ENCODE peak calls at places on chromosomes 16 and 17, in ten cellular contexts. N is transverse colon, V is A549, C is GM10248, M is brain microvascular endothelial cell, W is epithelial cell of esophagus, Y is WERI-Rb-1, B is tibial artery, Q is lower lobe of right lung, X is lower leg skin. P is an unnamed sample.

GRCh38 chr17:77424585-77425344 is 284.0 kb downstream of the SEC14L1 start:
- DNase-seq in C (no peak), Y (no peak), N (peak), B (peak), V (peak), W (no peak), Q (peak), M (peak), X (peak), P (no peak)

GRCh38 chr17:1030684-1031557 is 34.0 kb downstream of the TIMM22 start:
- DNase-seq in B (peak), N (no peak), X (peak), V (no peak), Y (no peak), W (no peak), M (no peak), Q (no peak), C (no peak), P (no peak)

GRCh38 chr16:83363521-83363920 is 444.3 kb upstream of the HSBP1 start:
- DNase-seq in M (no peak), C (no peak), Y (no peak), X (no peak), V (no peak), W (peak), N (no peak), B (no peak), Q (no peak), P (no peak)

GRCh38 chr17:4340914-4341615 is 25.4 kb downstream of the UBE2G1 start:
- DNase-seq in C (peak), Q (no peak), M (no peak), N (no peak), B (no peak), Y (no peak), X (no peak), W (peak), V (no peak), P (no peak)

GRCh38 chr16:12157510-12158093 is 181.1 kb downstream of the SNX29 start:
- DNase-seq in Y (no peak), V (no peak), W (no peak), M (peak), C (no peak), N (no peak), X (no peak), B (no peak), Q (no peak), P (no peak)

GRCh38 chr17:76696763-76697701 is 13.7 kb downstream of the MXRA7 start:
- DNase-seq in Y (no peak), C (peak), V (no peak), Q (no peak), W (no peak), N (no peak), B (no peak), X (no peak), M (peak), P (no peak)

GRCh38 chr16:89024546-89024945 is 47.5 kb upstream of the CBFA2T3 start:
- DNase-seq in Q (no peak), B (no peak), W (no peak), V (no peak), X (no peak), Y (no peak), N (no peak), C (no peak), M (no peak), P (no peak)

GRCh38 chr16:4737545-4737944 is 3.2 kb downstream of the DNAAF8 start:
- DNase-seq in X (no peak), M (no peak), C (no peak), Q (no peak), B (no peak), W (peak), V (no peak), N (no peak), Y (no peak), P (no peak)

GRCh38 chr17:5587431-5588032 is 3.2 kb upstream of the NLRP1 start:
- DNase-seq in N (peak), W (peak), M (peak), X (no peak), V (peak), Y (peak), Q (no peak), B (no peak), C (peak), P (no peak)

GRCh38 chr16:50156590-50156989 is 3.5 kb downstream of the TENT4B start:
- DNase-seq in V (no peak), B (no peak), X (no peak), N (no peak), Y (no peak), M (no peak), Q (no peak), C (no peak), W (no peak), P (no peak)

GRCh38 chr16:85912271-85912974 is 13.5 kb downstream of the IRF8 start:
- DNase-seq in W (no peak), M (peak), Y (no peak), C (no peak), Q (no peak), X (no peak), B (peak), N (peak), V (no peak), P (no peak)

GRCh38 chr17:67171560-67171959 is 73.4 kb downstream of the HELZ start:
- DNase-seq in C (peak), N (no peak), M (no peak), Y (no peak), V (no peak), Q (no peak), B (no peak), X (no peak), W (no peak), P (no peak)

GRCh38 chr16:1899641-1900451 is 18.4 kb downstream of the HS3ST6 start:
- DNase-seq in M (no peak), X (no peak), C (no peak), Q (no peak), N (peak), W (peak), Y (no peak), V (no peak), B (no peak), P (no peak)

GRCh38 chr16:67657751-67658518 is 2.1 kb downstream of the ACD start:
- DNase-seq in Q (no peak), W (no peak), V (no peak), Y (no peak), C (no peak), M (no peak), X (no peak), N (no peak), B (no peak), P (no peak)

GRCh38 chr17:82655038-82655479 is 6.8 kb upstream of the WDR45B start:
- DNase-seq in X (no peak), N (peak), Q (peak), W (peak), V (peak), B (no peak), Y (no peak), C (no peak), M (peak), P (no peak)

GRCh38 chr17:40121886-40122465 is at the start of gene MSL1:
- DNase-seq in Y (peak), C (peak), V (peak), Q (peak), M (peak), B (peak), X (peak), N (peak), W (peak), P (peak)

GRCh38 chr16:23524001-23524400 is 13.7 kb upstream of the GGA2 start:
- DNase-seq in Q (no peak), M (no peak), Y (no peak), B (no peak), W (no peak), V (no peak), C (no peak), X (no peak), N (no peak), P (no peak)

GRCh38 chr17:19753049-19753444 is 4.9 kb upstream of the ALDH3A1 start:
- DNase-seq in Q (peak), W (peak), M (peak), N (peak), X (peak), Y (no peak), V (peak), B (peak), C (no peak), P (no peak)

GRCh38 chr17:70187383-70187782 is 18.1 kb downstream of the KCNJ2 start:
- DNase-seq in W (peak), N (no peak), Y (no peak), M (peak), C (no peak), Q (no peak), V (no peak), X (no peak), B (no peak), P (no peak)

GRCh38 chr16:82044585-82044911 is 9.5 kb downstream of the HSD17B2 start:
- DNase-seq in X (no peak), Q (no peak), N (no peak), W (no peak), Y (no peak), V (no peak), B (no peak), C (no peak), M (no peak), P (no peak)

GRCh38 chr16:70740919-70741778 is 55.3 kb upstream of the MTSS2 start:
- DNase-seq in Q (no peak), M (peak), B (no peak), X (peak), Y (no peak), V (no peak), C (no peak), N (no peak), W (no peak), P (no peak)

GRCh38 chr16:1458336-1458976 is 14.1 kb upstream of the CCDC154 start:
- DNase-seq in Y (no peak), X (no peak), M (no peak), Q (no peak), C (peak), V (no peak), W (no peak), B (no peak), N (no peak), P (no peak)

GRCh38 chr16:2333772-2334379 is 6.7 kb downstream of the ABCA3 start:
- DNase-seq in Q (no peak), Y (no peak), N (no peak), W (no peak), M (no peak), X (peak), V (peak), B (no peak), C (no peak), P (no peak)

GRCh38 chr16:56793504-56793903 is 63.6 kb downstream of the NUP93 start:
- DNase-seq in Y (no peak), V (peak), N (no peak), Q (no peak), C (no peak), B (no peak), W (peak), M (peak), X (no peak), P (no peak)
- TF ChIP-seq CTCF in Y (peak), V (peak), N (no peak), Q (peak), C (peak), B (no peak), W (peak), M (peak), X (no peak), P (no peak)

GRCh38 chr17:58587713-58588117 is 73.3 kb upstream of the MTMR4 start:
- DNase-seq in N (peak), Q (peak), B (peak), C (peak), Y (peak), M (peak), V (peak), X (peak), W (peak), P (peak)

GRCh38 chr17:58593121-58593520 is 78.7 kb upstream of the MTMR4 start:
- DNase-seq in X (no peak), V (no peak), Q (no peak), B (no peak), W (no peak), C (no peak), N (no peak), M (no peak), Y (no peak), P (no peak)

GRCh38 chr17:58595194-58595792 is 80.9 kb upstream of the MTMR4 start:
- DNase-seq in Y (peak), X (no peak), V (peak), Q (no peak), C (no peak), W (peak), M (no peak), B (no peak), N (no peak), P (no peak)

GRCh38 chr17:58590377-58590776 is 75.9 kb upstream of the MTMR4 start:
- DNase-seq in X (peak), W (no peak), C (no peak), N (no peak), B (no peak), M (no peak), Y (no peak), V (no peak), Q (no peak), P (no peak)

GRCh38 chr17:58591455-58591854 is 77.0 kb upstream of the MTMR4 start:
- DNase-seq in Q (no peak), X (no peak), M (no peak), Y (no peak), W (no peak), B (no peak), V (no peak), N (no peak), C (no peak), P (no peak)
- TF ChIP-seq CTCF in Q (no peak), X (no peak), M (no peak), Y (no peak), W (no peak), B (no peak), V (no peak), N (no peak), C (no peak), P (no peak)

GRCh38 chr16:78045865-78046581 is 23.7 kb downstream of the CLEC3A start:
- DNase-seq in C (peak), M (peak), N (peak), X (no peak), V (peak), Q (peak), B (peak), W (peak), Y (no peak), P (peak)
- TF ChIP-seq CTCF in C (no peak), M (no peak), N (no peak), X (no peak), V (no peak), Q (no peak), B (no peak), W (no peak), Y (no peak), P (no peak)

GRCh38 chr17:15944720-15945492 is at the start of gene ADORA2B:
- DNase-seq in Y (peak), N (peak), C (peak), W (peak), B (peak), Q (peak), V (peak), X (peak), M (peak), P (peak)
- TF ChIP-seq CTCF in Y (peak), N (peak), C (peak), W (peak), B (peak), Q (peak), V (peak), X (no peak), M (peak), P (peak)

DNA sequence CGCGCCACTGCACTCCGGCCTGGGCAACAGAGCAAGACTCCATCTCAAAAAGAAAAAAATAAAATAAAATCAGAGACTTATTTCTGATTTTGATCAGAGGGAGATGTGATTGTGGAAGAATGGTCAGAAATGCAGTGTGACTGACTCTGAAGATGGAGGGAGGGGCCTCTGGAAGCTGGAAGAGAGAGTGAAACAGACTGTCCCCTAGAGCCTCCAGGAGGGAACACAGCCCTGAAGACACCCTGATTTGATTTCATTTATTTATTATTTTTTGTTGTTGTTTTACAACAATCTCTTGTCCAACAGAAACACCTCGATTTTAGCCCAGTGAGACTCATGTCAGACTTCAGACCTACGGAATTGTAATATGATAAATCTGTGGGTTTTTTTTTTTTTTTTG is 26.1 kb downstream of the BCL7C start:
- DNase-seq in B (no peak), N (no peak), X (no peak), V (peak), M (no peak), Y (peak), Q (no peak), W (peak), C (no peak), P (no peak)
- TF ChIP-seq CTCF in B (no peak), N (no peak), X (no peak), V (no peak), M (peak), Y (peak), Q (no peak), W (peak), C (no peak), P (no peak)

GRCh38 chr17:16467886-16468285 is 24.1 kb downstream of the LRRC75A start:
- DNase-seq in C (no peak), M (no peak), Q (no peak), V (no peak), B (no peak), W (no peak), X (no peak), Y (no peak), N (no peak), P (no peak)
- TF ChIP-seq CTCF in C (no peak), M (no peak), Q (no peak), V (no peak), B (no peak), W (no peak), X (no peak), Y (no peak), N (no peak), P (no peak)

GRCh38 chr17:79033741-79034501 is 10.0 kb downstream of the C1QTNF1 start:
- DNase-seq in M (no peak), X (peak), V (no peak), C (no peak), Y (peak), N (no peak), W (peak), B (no peak), Q (no peak), P (no peak)
- TF ChIP-seq CTCF in M (no peak), X (no peak), V (no peak), C (no peak), Y (no peak), N (no peak), W (no peak), B (no peak), Q (no peak), P (no peak)

GRCh38 chr17:21452377-21453143 is 76.4 kb downstream of the KCNJ12 start:
- DNase-seq in N (peak), Y (peak), W (peak), X (peak), C (no peak), M (peak), B (peak), V (peak), Q (peak), P (no peak)
- TF ChIP-seq CTCF in N (peak), Y (peak), W (peak), X (no peak), C (peak), M (peak), B (peak), V (peak), Q (peak), P (peak)

GRCh38 chr17:74349120-74349519 is 12.5 kb downstream of the BTBD17 start:
- DNase-seq in M (no peak), V (no peak), Y (no peak), B (no peak), C (no peak), X (no peak), N (no peak), Q (no peak), W (no peak), P (no peak)
- TF ChIP-seq CTCF in M (no peak), V (no peak), Y (no peak), B (no peak), C (no peak), X (no peak), N (no peak), Q (no peak), W (no peak), P (no peak)

GRCh38 chr16:62870554-62870953 is 834.3 kb upstream of the CDH8 start:
- DNase-seq in V (no peak), W (peak), Q (no peak), X (no peak), M (no peak), C (no peak), B (no peak), N (no peak), Y (no peak), P (no peak)
- TF ChIP-seq CTCF in V (no peak), W (no peak), Q (no peak), X (no peak), M (no peak), C (no peak), B (no peak), N (no peak), Y (no peak), P (no peak)

P was measured in natural killer cell.